ENCODE peak calls at places on chromosomes 6 and 20, in nine cellular contexts. G, N, X, O, Z, M, W, H and Y are unnamed samples.

GRCh38 chr20:47274449-47275108 is 81.9 kb downstream of the ZMYND8 start:
- DNase-seq in N (peak; percentile 45), M (no peak), X (no peak), Z (no peak), W (peak; percentile 87), G (peak; percentile 97), H (no peak), O (no peak), Y (no peak)

GRCh38 chr20:10201321-10201870 is 17.2 kb upstream of the SNAP25 start:
- DNase-seq in N (no peak), W (no peak), H (no peak), O (no peak), Z (no peak), X (no peak), G (peak; percentile 45), M (no peak), Y (no peak)

GRCh38 chr6:129606664-129607063 is 103.3 kb downstream of the ARHGAP18 start:
- DNase-seq in Z (no peak), W (no peak), M (no peak), H (no peak), G (peak; percentile 58), O (no peak), N (no peak), X (no peak), Y (no peak)

GRCh38 chr6:130167655-130168054 is 55.1 kb downstream of the SAMD3 start:
- DNase-seq in M (no peak), Z (no peak), G (peak; percentile 34), O (no peak), W (no peak), N (no peak), H (no peak), X (no peak), Y (no peak)

GRCh38 chr6:144335914-144336313 is 50.8 kb downstream of the UTRN start:
- DNase-seq in G (no peak), W (no peak), Z (no peak), O (no peak), X (no peak), M (no peak), N (no peak), H (peak; percentile 17), Y (no peak)

GRCh38 chr6:134217516-134218140 is 100.3 kb downstream of the SGK1 start:
- DNase-seq in N (no peak), Z (no peak), G (peak; percentile 10), W (no peak), H (no peak), X (no peak), M (no peak), O (no peak), Y (no peak)

GRCh38 chr6:47033029-47033796 is 8.9 kb downstream of the ADGRF1 start:
- DNase-seq in Z (no peak), W (no peak), N (no peak), G (no peak), O (no peak), M (no peak), X (no peak), H (no peak), Y (no peak)

GRCh38 chr6:100719883-100720682 is 161.0 kb downstream of the ASCC3 start:
- DNase-seq in O (no peak), N (no peak), Z (no peak), H (no peak), G (no peak), M (no peak), W (peak; percentile 34), X (no peak), Y (no peak)

GRCh38 chr20:17938889-17939619 is 29.5 kb downstream of the SNX5 start:
- DNase-seq in M (peak; percentile 64), O (peak; percentile 57), N (peak; percentile 82), G (no peak), Z (peak; percentile 56), X (peak; percentile 57), W (peak; percentile 58), H (peak; percentile 79), Y (peak; percentile 58)

GRCh38 chr20:32474717-32474966 is 110.5 kb downstream of the NOL4L start:
- DNase-seq in H (no peak), M (no peak), W (no peak), O (no peak), Z (no peak), G (no peak), N (no peak), X (no peak), Y (no peak)
- H3K4me3 ChIP-seq in H (no peak overlapping the region), M (peak overlapping the region; percentile 44), W (peak overlapping the region; percentile 34), O (no peak overlapping the region), Z (peak overlapping the region; percentile 16), G (peak overlapping the region; percentile 53), N (no peak overlapping the region), X (peak overlapping the region; percentile 53), Y (peak overlapping the region; percentile 41)

GRCh38 chr6:12114055-12114503 is 102.0 kb downstream of the HIVEP1 start:
- DNase-seq in O (no peak), Z (no peak), H (no peak), X (no peak), W (no peak), M (no peak), N (no peak), G (no peak), Y (no peak)

GRCh38 chr6:12115492-12115891 is 103.4 kb downstream of the HIVEP1 start:
- DNase-seq in M (no peak), W (no peak), G (no peak), H (no peak), O (no peak), Z (no peak), X (no peak), N (no peak), Y (no peak)

GRCh38 chr6:12113190-12113578 is 101.1 kb downstream of the HIVEP1 start:
- DNase-seq in M (no peak), N (no peak), Z (no peak), G (peak; percentile 94), H (no peak), X (no peak), W (no peak), O (no peak), Y (no peak)

GRCh38 chr6:12116264-12116800 is 104.2 kb downstream of the HIVEP1 start:
- DNase-seq in Z (no peak), O (no peak), H (no peak), X (no peak), M (no peak), G (no peak), W (no peak), N (no peak), Y (no peak)

GRCh38 chr6:12115001-12115400 is 102.9 kb downstream of the HIVEP1 start:
- DNase-seq in H (no peak), M (no peak), Z (no peak), G (no peak), O (no peak), N (no peak), W (no peak), X (no peak), Y (no peak)
- H3K27ac ChIP-seq in H (no peak overlapping the region), M (no peak overlapping the region), Z (no peak overlapping the region), G (no peak overlapping the region), O (no peak overlapping the region), N (no peak overlapping the region), W (no peak overlapping the region), X (no peak overlapping the region), Y (no peak overlapping the region)

GRCh38 chr20:57664476-57664875 is 44.2 kb upstream of the ZBP1 start:
- DNase-seq in W (no peak), N (peak; percentile 46), G (no peak), M (no peak), Z (no peak), X (no peak), O (no peak), H (peak; percentile 2), Y (no peak)

GRCh38 chr20:57664924-57665588 is 44.8 kb downstream of the PMEPA1 start:
- DNase-seq in Z (no peak), W (no peak), M (no peak), G (no peak), H (no peak), X (no peak), O (no peak), N (no peak), Y (peak; percentile 17)

GRCh38 chr20:57663241-57663640 is 43.0 kb upstream of the ZBP1 start:
- DNase-seq in X (no peak), W (no peak), H (peak; percentile 3), N (peak; percentile 31), M (peak; percentile 11), G (no peak), Z (no peak), O (no peak), Y (no peak)

GRCh38 chr20:57662313-57663240 is 42.4 kb upstream of the ZBP1 start:
- DNase-seq in Z (peak; percentile 7), X (no peak), M (peak; percentile 12), W (no peak), H (peak; percentile 6), N (peak; percentile 48), G (no peak), O (no peak), Y (peak; percentile 64)

GRCh38 chr20:57663681-57664451 is 43.6 kb upstream of the ZBP1 start:
- DNase-seq in M (peak; percentile 9), X (no peak), O (no peak), W (no peak), H (peak; percentile 3), N (peak; percentile 46), G (no peak), Z (no peak), Y (peak; percentile 15)
- H3K4me1 ChIP-seq in M (peaks cover 19% of the 10 kb centered on the region), X (peaks cover 10% of the 10 kb centered on the region), O (peaks cover 32% of the 10 kb centered on the region), W (peaks cover 73% of the 10 kb centered on the region), H (peaks cover 21% of the 10 kb centered on the region), N (no peaks in the 10 kb centered on the region), G (peaks cover 3% of the 10 kb centered on the region), Z (peaks cover 3% of the 10 kb centered on the region), Y (peaks cover 70% of the 10 kb centered on the region)

GRCh38 chr6:99353126-99353525 is 3.7 kb upstream of the FAXC start:
- DNase-seq in Z (no peak), N (no peak), H (no peak), G (no peak), M (no peak), W (no peak), X (no peak), O (no peak), Y (no peak)

GRCh38 chr6:99349620-99350141 is at the start of gene FAXC:
- DNase-seq in H (peak; percentile 85), G (peak; percentile 10), O (no peak), X (no peak), W (peak; percentile 44), N (peak; percentile 60), M (peak; percentile 29), Z (no peak), Y (peak; percentile 67)

GRCh38 chr6:99348823-99349619 is 453 bp downstream of the FAXC start:
- DNase-seq in G (peak; percentile 2), Z (no peak), O (no peak), N (no peak), W (no peak), X (no peak), M (no peak), H (peak; percentile 27), Y (no peak)

GRCh38 chr6:99348220-99348822 is 1.2 kb downstream of the FAXC start:
- DNase-seq in G (no peak), X (no peak), Z (no peak), M (no peak), W (no peak), O (no peak), H (no peak), N (no peak), Y (no peak)

GRCh38 chr6:99350573-99350972 is 1.1 kb upstream of the FAXC start:
- DNase-seq in G (no peak), O (no peak), X (no peak), H (peak; percentile 75), Z (no peak), N (peak; percentile 53), M (no peak), W (peak; percentile 6), Y (no peak)
- H3K4me3 ChIP-seq in G (no peak overlapping the region), O (peak overlapping the region; percentile 93), X (no peak overlapping the region), H (no peak overlapping the region), Z (no peak overlapping the region), N (no peak overlapping the region), M (no peak overlapping the region), W (peak overlapping the region; percentile 68), Y (no peak overlapping the region)

GRCh38 chr6:166957805-166958076 is 1.4 kb upstream of the RNASET2 start:
- DNase-seq in O (no peak), M (no peak), G (no peak), W (no peak), N (no peak), X (no peak), H (no peak), Z (no peak), Y (no peak)
- H3K27ac ChIP-seq in O (no peak overlapping the region), M (peak overlapping the region; percentile 81), G (no peak overlapping the region), W (no peak overlapping the region), N (no peak overlapping the region), X (peak overlapping the region; percentile 85), H (no peak overlapping the region), Z (no peak overlapping the region), Y (peak overlapping the region; percentile 87)